ENCODE peak calls at places on chromosomes 3 and 15, in four cellular contexts. R, D, I and T are unnamed samples.

GRCh38 chr3:189646902-189647542 is 15.8 kb downstream of the TP63 start:
- DNase-seq in I (no peak), D (no peak), R (no peak), T (no peak)

GRCh38 chr3:103919327-103919726 is 1447.4 kb upstream of the ALCAM start:
- DNase-seq in R (no peak), I (no peak), D (no peak), T (no peak)

GRCh38 chr3:76570436-76571057 is 469.4 kb upstream of the ROBO2 start:
- DNase-seq in R (peak), D (no peak), I (no peak), T (peak)

GRCh38 chr3:68874551-68875348 is 57.6 kb downstream of the TAFA4 start:
- DNase-seq in D (no peak), I (no peak), R (peak), T (no peak)

GRCh38 chr15:70528270-70528706 is 235.1 kb downstream of the UACA start:
- DNase-seq in I (no peak), D (no peak), R (peak), T (peak)

GRCh38 chr3:67176396-67176795 is 178.3 kb downstream of the KBTBD8 start:
- DNase-seq in I (no peak), R (no peak), D (no peak), T (no peak)

GRCh38 chr15:78298983-78299301 is 467 bp downstream of the SKIC8 start:
- DNase-seq in D (no peak), R (peak), I (no peak), T (peak)

GRCh38 chr15:89833966-89834365 is 19.3 kb upstream of the ANPEP start:
- DNase-seq in I (no peak), R (no peak), D (no peak), T (no peak)

GRCh38 chr3:190261740-190262139 is 60.5 kb downstream of the CLDN1 start:
- DNase-seq in D (no peak), I (no peak), R (no peak), T (no peak)

GRCh38 chr3:144104146-144104545 is 132.5 kb downstream of the DIPK2A start:
- DNase-seq in D (no peak), R (no peak), I (no peak), T (no peak)

GRCh38 chr3:179324270-179324754 is 1.5 kb downstream of the ZNF639 start:
- DNase-seq in I (no peak), D (no peak), R (peak), T (peak)

GRCh38 chr3:81485444-81485865 is 276.0 kb downstream of the GBE1 start:
- DNase-seq in I (peak), R (peak), D (no peak), T (no peak)

GRCh38 chr3:153977148-153977547 is 144.0 kb upstream of the ARHGEF26 start:
- DNase-seq in R (no peak), I (no peak), D (peak), T (no peak)

GRCh38 chr3:155352900-155353490 is 59.5 kb upstream of the STRIT1 start:
- DNase-seq in R (peak), I (no peak), D (no peak), T (peak)

GRCh38 chr3:154243353-154243752 is 80.9 kb downstream of the DHX36 start:
- DNase-seq in I (no peak), D (no peak), R (no peak), T (no peak)

GRCh38 chr15:90773485-90773884 is 56.3 kb downstream of the BLM start:
- DNase-seq in D (no peak), I (no peak), R (no peak), T (no peak)

GRCh38 chr3:52225452-52226228 is at the start of gene TLR9:
- DNase-seq in R (peak), D (no peak), I (no peak), T (peak)

GRCh38 chr15:97745481-97746071 is 214.9 kb upstream of the ARRDC4 start:
- DNase-seq in R (peak), D (no peak), I (no peak), T (peak)

GRCh38 chr15:64549860-64550259 is 89.5 kb downstream of the ZNF609 start:
- DNase-seq in I (no peak), D (no peak), R (no peak), T (no peak)

GRCh38 chr15:77495806-77496589 is 75.3 kb downstream of the HMG20A start:
- DNase-seq in R (no peak), I (no peak), D (no peak), T (no peak)

GRCh38 chr3:46628980-46629379 is 16.7 kb downstream of the FAM240A start:
- DNase-seq in D (no peak), R (no peak), I (no peak), T (no peak)

DNA sequence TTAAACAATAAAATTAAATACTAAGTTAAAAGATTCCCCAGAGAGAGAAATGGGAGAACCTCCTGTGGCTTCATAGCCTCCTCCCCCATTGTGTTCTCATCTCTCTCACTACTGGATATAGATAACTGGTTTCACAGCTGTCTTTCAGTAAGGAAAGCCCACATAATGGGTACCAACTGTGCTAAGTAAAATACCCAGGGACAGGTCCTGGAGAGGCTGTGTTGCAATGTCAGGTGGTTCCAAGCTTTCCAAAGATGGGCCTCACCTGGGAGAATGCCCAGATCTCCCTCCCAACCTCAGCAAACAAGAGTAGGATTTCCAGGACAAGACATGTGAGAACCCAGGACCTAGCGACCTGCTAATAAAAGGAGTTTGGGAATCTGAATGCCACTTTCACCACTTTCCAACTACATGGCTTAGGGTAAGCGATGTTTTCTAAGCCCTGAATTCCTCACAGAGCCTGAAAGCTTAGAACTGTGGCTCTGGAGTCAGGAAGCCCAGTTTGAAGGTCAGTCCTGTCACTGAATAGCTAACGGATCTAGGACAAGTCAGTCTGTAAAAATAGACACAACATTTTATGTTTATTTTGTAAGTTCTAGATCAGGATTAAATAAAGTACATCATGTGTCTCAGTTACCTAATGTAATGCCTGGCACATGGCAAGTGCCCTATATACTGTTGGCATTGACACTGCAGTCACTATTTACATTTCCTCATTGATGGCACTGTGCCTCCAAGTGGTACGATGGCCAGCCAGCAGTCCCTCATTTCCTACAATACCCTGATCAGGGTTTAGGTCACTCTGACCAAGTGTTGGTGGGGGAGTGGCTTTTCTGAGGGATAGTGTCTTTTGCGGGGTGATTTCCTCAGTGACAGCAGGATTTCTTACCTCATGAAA is 11.9 kb downstream of the CERS3 start:
- DNase-seq in R (no peak), I (no peak), D (peak), T (no peak)
- H3K4me3 ChIP-seq in R (no peak), I (no peak), D (no peak), T (no peak)

GRCh38 chr3:157156844-157157635 is 2.9 kb downstream of the CCNL1 start:
- DNase-seq in R (no peak), I (no peak), D (no peak), T (no peak)
- H3K4me3 ChIP-seq in R (peak), I (peak), D (no peak), T (no peak)

DNA sequence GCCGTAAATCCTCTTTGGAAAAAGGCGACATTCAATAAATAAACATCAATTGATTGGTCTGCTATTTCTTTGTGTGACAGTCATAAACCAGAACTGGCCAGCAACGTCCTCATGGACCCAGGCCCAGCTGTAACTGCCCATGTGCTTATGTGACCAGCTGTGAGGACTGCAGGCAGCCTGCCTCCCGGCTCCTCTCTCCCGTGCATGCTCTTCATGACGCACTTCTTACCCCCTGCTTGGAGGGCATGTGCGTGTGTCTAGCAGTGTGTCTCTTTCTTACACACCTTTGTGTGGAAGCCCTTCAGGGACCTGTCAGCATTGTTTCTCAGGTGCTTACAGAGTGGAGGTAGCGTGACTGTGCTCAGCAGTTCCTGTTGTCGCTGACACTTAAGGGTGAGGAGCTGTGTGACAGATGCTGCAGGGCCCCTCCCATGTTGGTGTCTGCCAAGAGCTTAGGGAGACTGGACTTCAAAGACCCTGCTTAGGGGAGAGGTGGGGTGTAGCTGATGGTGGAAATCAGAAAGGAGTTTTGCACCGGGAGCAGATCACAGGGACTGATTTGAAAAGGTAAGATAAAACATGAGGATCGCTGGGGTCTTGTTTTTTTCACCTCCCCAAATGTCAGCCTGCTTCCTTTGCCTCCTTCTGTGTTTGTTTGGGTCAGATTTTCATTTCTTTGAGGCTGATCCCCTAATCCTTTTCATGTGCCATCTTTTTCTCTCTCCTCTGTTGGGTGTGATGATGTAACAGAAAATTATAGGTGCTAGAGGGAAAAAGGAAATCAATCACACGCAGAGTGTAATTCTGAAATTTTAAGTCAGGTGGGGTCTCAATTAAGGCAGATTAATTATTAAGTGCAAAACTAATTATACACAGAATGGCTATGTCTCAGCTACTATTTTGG is 2.1 kb downstream of the PODXL2 start:
- DNase-seq in I (no peak), R (no peak), D (no peak), T (no peak)
- H3K4me3 ChIP-seq in I (no peak), R (no peak), D (no peak), T (no peak)

DNA sequence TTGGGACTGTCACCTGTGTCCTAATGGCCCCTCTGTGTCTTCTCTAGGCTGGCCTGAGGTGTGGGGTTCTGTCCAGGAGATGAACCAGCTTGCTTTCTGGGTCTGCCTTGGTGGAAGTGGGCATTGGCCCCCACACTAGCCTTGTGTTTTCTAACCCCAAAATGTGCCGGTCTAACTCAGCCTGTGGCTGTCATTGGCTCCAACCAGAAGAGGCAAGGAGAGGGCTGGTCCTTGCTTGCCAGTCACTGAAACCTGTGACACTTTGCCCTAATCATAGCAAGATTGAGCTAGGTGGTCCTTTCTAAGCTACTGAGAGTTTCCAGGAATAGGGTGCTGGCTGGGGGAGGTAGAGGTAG is 2.2 kb downstream of the C15orf39 start:
- DNase-seq in D (no peak), R (peak), I (no peak), T (no peak)
- H3K4me3 ChIP-seq in D (peak), R (peak), I (peak), T (peak)

GRCh38 chr15:66886241-66886675 is 179.1 kb upstream of the SMAD3 start:
- DNase-seq in I (no peak), D (peak), R (no peak), T (no peak)

GRCh38 chr15:66884661-66885237 is 180.7 kb upstream of the SMAD3 start:
- DNase-seq in R (no peak), D (peak), I (no peak), T (no peak)

GRCh38 chr15:66883322-66883911 is 181.4 kb downstream of the SMAD6 start:
- DNase-seq in R (no peak), D (peak), I (peak), T (no peak)

GRCh38 chr15:66886686-66887273 is 178.6 kb upstream of the SMAD3 start:
- DNase-seq in D (peak), I (no peak), R (no peak), T (no peak)

DNA sequence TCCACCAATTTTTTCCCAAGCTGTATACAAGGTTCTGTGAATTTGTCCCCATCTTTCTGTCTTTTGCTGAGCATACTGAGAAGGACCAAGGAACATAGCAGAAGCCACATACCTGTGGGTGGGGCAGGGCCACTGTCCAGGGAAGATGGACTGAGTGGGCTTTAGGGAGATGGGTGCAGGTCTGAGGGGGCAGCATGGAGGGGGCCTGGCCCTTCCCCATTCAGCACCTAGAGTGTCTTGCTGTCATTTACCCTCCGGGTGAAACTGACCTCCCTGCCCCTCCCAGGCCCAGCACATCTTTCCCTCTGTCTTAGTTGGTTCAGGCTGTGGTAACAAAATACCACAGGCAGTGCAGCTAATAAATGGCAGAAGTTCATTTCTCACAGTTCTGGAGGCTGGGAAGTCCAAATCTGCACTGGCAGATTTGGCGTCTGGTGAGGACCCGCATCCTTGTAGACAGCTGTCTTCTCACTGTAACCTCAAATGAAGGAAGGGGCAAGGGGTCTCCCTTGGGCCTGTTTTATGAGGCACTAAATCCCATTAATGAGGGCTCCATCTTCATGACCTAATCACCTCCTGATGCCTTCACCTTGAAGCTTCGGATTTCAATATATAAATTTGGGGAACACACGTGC is 180.0 kb upstream of the SMAD3 start:
- DNase-seq in R (no peak), D (peak), I (no peak), T (no peak)
- H3K4me3 ChIP-seq in R (no peak), D (no peak), I (no peak), T (no peak)

GRCh38 chr15:83685864-83686263 is 31.9 kb downstream of the ADAMTSL3 start:
- DNase-seq in R (no peak), D (peak), I (no peak), T (no peak)
- H3K4me3 ChIP-seq in R (no peak), D (peak), I (no peak), T (no peak)